ENCODE peak calls at places on chromosomes 2 and 18, in eight cellular contexts. L is chondrocyte, S is SK-N-SH, J is mucosa of descending colon, W is brain microvascular endothelial cell, H is transverse colon, N is astrocyte, P is suprapubic skin. U is an unnamed sample.

GRCh38 chr2:41914936-41915335 is 132.9 kb upstream of the PKDCC start:
- DNase-seq in J (no peak), P (no peak), L (no peak), W (no peak), S (no peak), H (no peak), N (no peak), U (peak)

GRCh38 chr18:79366177-79367094 is 29.3 kb upstream of the NFATC1 start:
- DNase-seq in H (no peak), N (peak), S (peak), P (no peak), J (no peak), L (no peak), W (no peak), U (peak)

GRCh38 chr2:232879618-232880494 is 9.8 kb downstream of the SNORC start:
- DNase-seq in W (no peak), P (peak), H (no peak), S (peak), J (no peak), N (no peak), L (no peak), U (no peak)

GRCh38 chr2:17328161-17328560 is 190.1 kb downstream of the RAD51AP2 start:
- DNase-seq in W (no peak), J (no peak), L (no peak), H (no peak), P (no peak), N (no peak), S (no peak), U (no peak)

GRCh38 chr2:121321476-121321875 is 36.5 kb upstream of the TFCP2L1 start:
- DNase-seq in H (no peak), W (no peak), L (no peak), J (no peak), N (no peak), P (no peak), S (no peak), U (no peak)

GRCh38 chr2:36425771-36426340 is 70.3 kb downstream of the CRIM1 start:
- DNase-seq in S (no peak), L (no peak), W (no peak), P (no peak), N (no peak), J (no peak), H (no peak), U (peak)

GRCh38 chr2:168490916-168491605 is 35.0 kb downstream of the CERS6 start:
- DNase-seq in H (no peak), P (no peak), W (no peak), J (no peak), N (no peak), L (no peak), S (no peak), U (no peak)

GRCh38 chr2:158221055-158222021 is 119.7 kb downstream of the UPP2 start:
- DNase-seq in S (peak), W (no peak), J (no peak), N (no peak), P (no peak), H (no peak), L (no peak), U (no peak)

GRCh38 chr2:219598308-219599078 is 836 bp downstream of the STK11IP start:
- DNase-seq in L (no peak), J (no peak), N (no peak), W (no peak), H (no peak), S (no peak), P (no peak), U (peak)

GRCh38 chr18:55031979-55032378 is 72.7 kb upstream of the CCDC68 start:
- DNase-seq in L (no peak), J (no peak), W (no peak), P (no peak), N (no peak), S (no peak), H (no peak), U (no peak)

GRCh38 chr2:181904022-181904632 is 12.6 kb downstream of the ITPRID2 start:
- DNase-seq in P (no peak), L (no peak), N (no peak), S (peak), W (peak), H (no peak), J (no peak), U (peak)

GRCh38 chr2:156077041-156077735 is 255.3 kb downstream of the NR4A2 start:
- DNase-seq in W (no peak), P (no peak), N (peak), J (no peak), S (no peak), H (no peak), L (no peak), U (no peak)

GRCh38 chr2:108587621-108588020 is 53.4 kb downstream of the LIMS1 start:
- DNase-seq in P (peak), L (no peak), H (no peak), J (no peak), W (peak), S (no peak), N (peak), U (peak)

GRCh38 chr2:70921839-70922590 is 13.7 kb upstream of the ATP6V1B1 start:
- DNase-seq in L (no peak), N (peak), P (no peak), J (no peak), H (no peak), W (no peak), S (no peak), U (peak)

GRCh38 chr18:48833701-48834394 is 116.9 kb downstream of the SMAD7 start:
- DNase-seq in N (peak), P (no peak), J (no peak), S (no peak), L (peak), H (peak), W (no peak), U (peak)

DNA sequence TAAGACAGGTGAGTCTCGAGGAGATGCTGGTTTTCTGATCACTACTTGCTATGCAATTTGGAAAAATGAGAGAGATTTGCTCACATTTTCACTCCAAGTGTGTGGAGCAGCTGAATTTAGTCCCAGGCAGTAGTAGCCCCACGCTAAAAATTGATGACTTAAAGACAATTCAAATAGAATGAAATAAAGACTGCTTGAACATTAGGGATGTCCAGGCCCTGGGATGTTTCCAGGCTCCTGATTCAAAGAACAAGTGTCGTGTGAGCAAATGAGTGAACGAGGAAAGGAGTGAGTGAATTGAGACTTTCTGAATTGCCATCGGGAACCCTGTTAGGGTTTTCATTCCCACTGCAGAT is 37.3 kb upstream of the MRPL19 start:
- DNase-seq in J (no peak), H (no peak), W (no peak), P (no peak), L (no peak), S (no peak), N (no peak), U (no peak)
- TF ChIP-seq CTCF in J (no peak), H (no peak), W (no peak), P (no peak), L (peak), S (no peak), N (no peak), U (no peak)

GRCh38 chr2:86082768-86083167 is 22.9 kb downstream of the POLR1A start:
- DNase-seq in W (no peak), N (no peak), L (no peak), P (no peak), J (no peak), S (no peak), H (no peak), U (no peak)

GRCh38 chr2:86087936-86088850 is 17.5 kb downstream of the POLR1A start:
- DNase-seq in P (no peak), H (no peak), J (no peak), N (no peak), S (peak), W (no peak), L (no peak), U (no peak)
- TF ChIP-seq CTCF in P (no peak), H (peak), J (no peak), N (no peak), S (peak), W (peak), L (peak), U (peak)

DNA sequence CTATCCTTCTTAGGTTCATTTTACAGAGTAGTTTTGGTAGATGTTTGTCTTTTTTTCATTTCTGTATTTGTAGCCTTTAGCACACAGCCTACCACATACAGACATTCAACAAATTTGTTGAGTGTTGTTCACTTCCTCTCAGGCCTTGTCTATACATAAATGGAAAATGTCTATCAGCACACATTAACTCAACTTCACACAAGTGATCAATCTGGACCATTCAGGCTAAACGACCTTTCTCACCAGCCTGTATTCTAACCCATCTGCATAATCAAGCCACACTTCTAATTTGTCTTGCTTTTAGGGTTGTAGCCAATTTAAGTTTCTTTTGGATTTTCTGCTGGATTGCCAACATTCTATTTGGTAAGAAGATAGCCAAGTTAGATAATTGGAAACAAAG is 59.9 kb upstream of the DARS1 start:
- DNase-seq in H (no peak), L (no peak), P (no peak), S (no peak), J (no peak), N (no peak), W (no peak), U (no peak)
- TF ChIP-seq CTCF in H (no peak), L (no peak), P (no peak), S (no peak), J (no peak), N (no peak), W (no peak), U (no peak)

DNA sequence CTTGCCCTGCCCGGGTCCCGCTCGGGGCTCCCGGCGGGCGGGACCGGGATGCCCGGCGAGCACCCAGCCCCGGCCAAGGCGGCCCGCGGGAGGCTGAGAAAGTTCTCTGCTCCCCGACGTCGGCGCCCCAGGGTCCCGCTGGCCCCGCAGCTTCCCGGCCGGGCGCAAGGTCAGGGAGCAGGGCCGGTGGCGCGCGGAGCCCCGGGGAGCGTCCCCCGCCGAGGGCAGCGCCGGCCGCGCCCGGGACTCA is 331 bp downstream of the SERPINE2 start:
- DNase-seq in J (no peak), H (no peak), S (no peak), P (no peak), L (no peak), N (no peak), W (no peak), U (no peak)
- TF ChIP-seq CTCF in J (no peak), H (no peak), S (no peak), P (no peak), L (no peak), N (no peak), W (no peak), U (no peak)

GRCh38 chr2:160433466-160434172 is 60.0 kb downstream of the RBMS1 start:
- DNase-seq in J (no peak), P (no peak), S (no peak), N (no peak), H (no peak), L (no peak), W (no peak), U (no peak)

GRCh38 chr2:160431441-160431840 is 62.2 kb downstream of the RBMS1 start:
- DNase-seq in L (no peak), P (no peak), N (no peak), S (no peak), W (no peak), H (no peak), J (no peak), U (no peak)

GRCh38 chr2:160434254-160434948 is 59.2 kb downstream of the RBMS1 start:
- DNase-seq in L (no peak), P (no peak), J (no peak), W (no peak), S (peak), N (no peak), H (no peak), U (no peak)

GRCh38 chr2:160430001-160430344 is 63.6 kb downstream of the RBMS1 start:
- DNase-seq in S (no peak), P (no peak), H (no peak), N (no peak), L (no peak), W (no peak), J (no peak), U (no peak)

DNA sequence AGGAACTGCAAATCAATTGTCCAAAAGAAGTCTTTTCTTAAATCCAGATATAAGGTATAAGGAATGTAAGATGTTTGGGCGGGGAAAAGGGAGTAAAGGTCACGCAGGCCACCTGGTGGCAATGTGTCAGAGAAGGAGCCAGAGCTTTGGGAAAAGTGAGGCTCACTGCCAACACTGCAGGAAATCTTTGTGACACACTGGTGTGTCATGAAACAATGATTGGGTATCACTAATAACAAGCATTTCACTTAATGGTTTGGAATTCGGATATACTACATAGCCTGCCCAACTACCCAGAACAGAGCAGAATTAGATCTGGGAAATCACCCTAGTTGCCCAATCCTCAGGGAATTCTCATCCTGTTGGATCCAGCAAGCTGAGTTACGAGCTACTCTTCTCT is 61.0 kb downstream of the RBMS1 start:
- DNase-seq in N (peak), L (no peak), W (peak), P (no peak), J (no peak), H (peak), S (no peak), U (peak)
- TF ChIP-seq CTCF in N (no peak), L (no peak), W (peak), P (no peak), J (no peak), H (no peak), S (peak), U (no peak)

GRCh38 chr2:201680743-201681142 is 17.7 kb downstream of the MPP4 start:
- DNase-seq in P (no peak), J (no peak), S (peak), H (no peak), L (no peak), W (no peak), N (no peak), U (peak)
- TF ChIP-seq CTCF in P (no peak), J (no peak), S (peak), H (peak), L (peak), W (peak), N (peak), U (peak)

DNA sequence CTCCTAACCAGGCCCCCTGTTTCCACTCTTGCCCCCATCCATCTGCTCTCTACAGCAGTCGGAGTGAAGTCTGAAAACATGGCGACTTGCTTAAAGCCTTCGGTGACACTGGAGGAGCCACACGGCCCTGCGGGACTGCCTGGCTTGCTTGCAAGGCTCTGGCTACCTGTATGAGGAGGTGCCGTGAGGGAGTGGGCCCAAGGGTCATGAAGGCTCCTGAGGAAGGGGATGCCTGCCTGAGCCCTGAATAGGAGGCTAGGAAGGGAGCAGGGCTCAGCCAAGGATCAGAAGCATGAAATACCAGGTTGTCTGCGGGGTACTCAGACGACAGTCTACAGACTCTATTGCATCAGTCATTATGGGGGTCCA is 75.4 kb downstream of the EMX1 start:
- DNase-seq in J (no peak), L (no peak), P (peak), H (no peak), N (no peak), S (no peak), W (no peak), U (no peak)
- TF ChIP-seq CTCF in J (no peak), L (no peak), P (no peak), H (no peak), N (no peak), S (no peak), W (no peak), U (no peak)

GRCh38 chr18:35999925-36000324 is 27.4 kb downstream of the RMP24 start:
- DNase-seq in L (no peak), S (no peak), W (no peak), J (no peak), H (no peak), P (no peak), N (no peak), U (peak)

GRCh38 chr18:35993013-35993412 is 20.5 kb downstream of the RMP24 start:
- DNase-seq in L (no peak), W (no peak), S (no peak), N (no peak), P (no peak), H (no peak), J (no peak), U (no peak)

DNA sequence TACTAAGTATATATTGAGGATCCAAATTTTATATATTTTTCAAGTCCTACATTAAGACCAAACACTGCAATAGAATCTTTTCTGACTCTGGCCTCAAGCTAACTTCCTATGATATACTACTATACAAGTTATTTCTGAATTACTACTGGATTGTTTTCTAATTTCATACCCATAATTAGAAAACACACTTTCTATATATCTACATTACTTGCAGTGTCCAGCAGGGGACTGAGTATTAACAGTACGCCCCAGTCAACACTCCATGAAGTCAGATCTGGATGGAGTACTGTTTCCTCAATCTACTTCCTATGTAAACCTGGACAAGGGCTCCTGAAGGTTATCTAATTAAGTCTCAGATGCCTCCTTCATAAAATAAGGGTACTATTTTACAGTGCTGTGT is 26.5 kb downstream of the RMP24 start:
- DNase-seq in W (no peak), P (no peak), J (no peak), L (no peak), N (no peak), H (no peak), S (peak), U (peak)
- TF ChIP-seq CTCF in W (peak), P (no peak), J (no peak), L (peak), N (peak), H (peak), S (peak), U (peak)

GRCh38 chr18:50142441-50143120 is 52.4 kb downstream of the MYO5B start:
- DNase-seq in H (no peak), P (no peak), S (no peak), L (no peak), N (peak), J (no peak), W (no peak), U (no peak)

GRCh38 chr18:50144535-50144934 is 50.4 kb downstream of the MYO5B start:
- DNase-seq in N (no peak), W (no peak), H (no peak), J (no peak), P (no peak), L (no peak), S (no peak), U (no peak)

GRCh38 chr18:50138181-50139064 is 56.5 kb downstream of the MYO5B start:
- DNase-seq in N (peak), S (no peak), H (no peak), P (no peak), J (no peak), W (no peak), L (no peak), U (no peak)

GRCh38 chr18:50143891-50144290 is 51.1 kb downstream of the MYO5B start:
- DNase-seq in W (no peak), P (no peak), H (no peak), S (no peak), L (no peak), J (no peak), N (no peak), U (no peak)

GRCh38 chr18:50143295-50143694 is 51.7 kb downstream of the MYO5B start:
- DNase-seq in S (no peak), N (peak), P (no peak), J (no peak), L (no peak), H (no peak), W (no peak), U (no peak)
- TF ChIP-seq CTCF in S (no peak), N (no peak), P (no peak), J (no peak), L (no peak), H (no peak), W (no peak), U (no peak)

GRCh38 chr2:170354409-170354808 is 176.5 kb downstream of the MYO3B start:
- DNase-seq in N (no peak), S (no peak), P (no peak), L (no peak), H (no peak), J (no peak), W (no peak), U (no peak)

GRCh38 chr2:170345607-170346006 is 167.7 kb downstream of the MYO3B start:
- DNase-seq in L (no peak), H (no peak), P (no peak), S (no peak), N (no peak), W (no peak), J (no peak), U (no peak)

GRCh38 chr2:170354855-170355649 is 177.1 kb downstream of the MYO3B start:
- DNase-seq in W (no peak), L (no peak), N (no peak), P (no peak), J (no peak), H (no peak), S (no peak), U (no peak)

DNA sequence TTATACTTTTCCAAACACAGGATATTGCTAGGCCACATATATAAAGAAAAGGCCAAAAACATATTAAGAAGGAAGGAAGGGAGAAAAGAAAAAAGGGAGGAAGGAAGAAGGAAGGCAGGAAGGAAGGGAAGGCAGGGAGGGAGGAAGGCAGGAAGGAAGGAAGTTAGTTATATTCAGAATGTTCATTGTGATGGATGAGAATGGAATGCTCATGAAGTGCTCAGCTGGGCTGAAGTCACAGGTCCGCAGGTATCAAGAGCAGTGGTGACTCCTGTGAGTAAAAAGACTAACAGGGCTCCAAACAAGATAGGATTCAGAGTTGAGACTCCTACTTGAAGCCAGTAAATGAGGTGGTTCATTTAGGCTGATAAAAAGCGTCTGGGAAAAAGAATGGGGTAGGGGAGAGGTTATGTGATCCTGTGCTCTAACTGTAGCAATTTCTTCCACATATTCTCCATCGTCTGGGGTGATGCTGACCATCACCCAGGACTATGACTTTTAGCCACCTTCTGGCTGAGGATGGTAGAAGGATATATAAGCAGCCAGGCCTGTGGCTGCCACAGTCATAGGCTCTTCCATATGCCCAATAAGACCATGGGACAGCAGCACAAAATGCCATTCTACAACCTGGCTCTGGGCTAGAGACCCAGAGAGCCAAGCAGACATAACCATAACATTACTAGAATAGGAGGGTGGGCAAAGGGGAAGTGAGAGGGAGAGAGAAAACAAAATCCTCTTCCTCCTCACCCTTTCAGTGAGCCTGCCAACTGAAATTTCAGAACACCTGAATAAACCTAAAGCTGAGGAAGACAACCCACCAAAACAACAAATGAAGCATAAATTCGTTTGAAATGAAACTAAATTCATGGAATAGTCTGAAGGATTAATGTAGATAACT is 173.2 kb downstream of the MYO3B start:
- DNase-seq in P (no peak), S (no peak), J (no peak), H (no peak), L (no peak), N (no peak), W (no peak), U (no peak)
- TF ChIP-seq CTCF in P (no peak), S (no peak), J (no peak), H (no peak), L (no peak), N (no peak), W (no peak), U (no peak)